ENCODE peak calls at places on chromosomes 13 and 19, in ten cellular contexts. X is Peyer's patch; K is left lung; R is HCT116; B is CD8-positive, alpha-beta T cell; Q is PC-3; S is heart left ventricle; C is heart right ventricle; J is adrenal gland; N is tibial artery. D is an unnamed sample.

GRCh38 chr19:28555317-28555716 is 657.6 kb downstream of the UQCRFS1 start:
- DNase-seq in K (no peak), X (no peak), Q (no peak), B (no peak), N (no peak), S (no peak), C (no peak), R (no peak), J (no peak), D (no peak)

GRCh38 chr19:5035817-5036732 is 67.2 kb downstream of the KDM4B start:
- DNase-seq in S (no peak), J (no peak), B (no peak), Q (no peak), C (no peak), K (no peak), N (no peak), X (no peak), R (no peak), D (no peak)

GRCh38 chr19:14050512-14050911 is 11.4 kb downstream of the PALM3 start:
- DNase-seq in S (no peak), R (no peak), X (no peak), K (no peak), B (no peak), N (no peak), Q (no peak), C (no peak), J (no peak), D (no peak)

GRCh38 chr13:93476175-93476574 is 249.6 kb downstream of the GPC6 start:
- DNase-seq in C (no peak), R (no peak), S (no peak), B (no peak), N (no peak), X (no peak), Q (peak; percentile 82), J (no peak), K (no peak), D (no peak)

GRCh38 chr19:8028951-8029491 is 23.5 kb upstream of the CCL25 start:
- DNase-seq in K (peak; percentile 43), J (no peak), Q (no peak), N (no peak), B (no peak), S (peak; percentile 20), R (no peak), C (no peak), X (no peak), D (peak; percentile 74)

GRCh38 chr13:109712187-109712601 is 74.2 kb downstream of the IRS2 start:
- DNase-seq in C (no peak), K (no peak), X (no peak), B (no peak), J (no peak), R (no peak), S (no peak), Q (no peak), N (no peak), D (no peak)

GRCh38 chr13:109644069-109644750 is 142.2 kb downstream of the IRS2 start:
- DNase-seq in N (no peak), B (no peak), C (no peak), S (no peak), X (no peak), K (no peak), Q (peak; percentile 75), R (no peak), J (no peak), D (no peak)

GRCh38 chr13:91652389-91652788 is 254.0 kb downstream of the GPC5 start:
- DNase-seq in X (no peak), C (no peak), B (no peak), S (no peak), J (no peak), Q (no peak), K (no peak), N (no peak), R (no peak), D (no peak)

DNA sequence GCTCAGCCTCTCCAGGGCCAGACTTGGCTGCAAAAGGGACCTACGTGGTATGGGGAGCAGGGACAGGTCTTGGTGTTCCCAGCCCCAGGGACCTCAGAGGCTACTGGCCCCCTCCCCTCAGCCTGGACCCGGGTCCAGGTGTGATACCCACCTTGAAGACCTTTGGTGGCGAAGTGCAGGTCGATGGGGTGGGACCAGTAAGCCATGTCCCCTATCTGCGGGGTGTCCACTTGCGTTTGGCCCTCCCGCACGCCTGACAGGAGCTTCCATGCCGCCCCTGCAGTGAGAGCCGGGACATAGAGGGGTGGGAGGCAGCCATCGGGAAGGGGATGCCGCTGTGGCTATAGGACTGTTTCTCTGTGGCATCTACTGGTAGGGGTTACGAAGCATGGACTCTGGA is 4.0 kb upstream of the TGFB1 start:
- DNase-seq in C (no peak), S (no peak), X (no peak), J (no peak), N (no peak), K (no peak), R (no peak), B (no peak), Q (no peak), D (no peak)
- H3K4me1 ChIP-seq in C (peaks cover 13% of the 10 kb centered on the region), S (peaks cover 11% of the 10 kb centered on the region), X (peaks cover 4% of the 10 kb centered on the region), J (peaks cover 10% of the 10 kb centered on the region), N (peaks cover 4% of the 10 kb centered on the region), K (peaks cover under 1% of the 10 kb centered on the region), R (peaks cover 4% of the 10 kb centered on the region), B (peaks cover 59% of the 10 kb centered on the region), Q (peaks cover 5% of the 10 kb centered on the region), D (no peaks in the 10 kb centered on the region)

GRCh38 chr19:12791345-12792047 is at the start of gene JUNB:
- DNase-seq in N (peak; percentile 95), X (peak; percentile 99), Q (peak; percentile 99), C (peak; percentile 98), S (peak; percentile 99), J (peak; percentile 99), K (peak; percentile 98), B (peak; percentile 97), R (peak; percentile 93), D (peak; percentile 97)

GRCh38 chr19:12792853-12793289 is 1.6 kb downstream of the JUNB start:
- DNase-seq in C (no peak), S (no peak), Q (peak; percentile 19), N (no peak), J (peak; percentile 73), B (no peak), X (no peak), K (no peak), R (no peak), D (no peak)

GRCh38 chr19:12790628-12791344 is 500 bp upstream of the JUNB start:
- DNase-seq in B (no peak), J (no peak), X (no peak), R (no peak), S (no peak), N (no peak), K (no peak), C (no peak), Q (peak; percentile 26), D (peak; percentile 55)

GRCh38 chr19:12793290-12794195 is 2.3 kb downstream of the JUNB start:
- DNase-seq in J (peak; percentile 97), C (peak; percentile 95), S (peak; percentile 94), R (peak; percentile 91), K (peak; percentile 98), X (peak; percentile 97), B (peak; percentile 90), Q (peak; percentile 99), N (peak; percentile 89), D (peak; percentile 94)

GRCh38 chr19:12792048-12792852 is 964 bp downstream of the JUNB start:
- DNase-seq in Q (peak; percentile 79), N (no peak), K (peak; percentile 95), S (peak; percentile 63), J (peak; percentile 91), C (peak; percentile 76), B (peak; percentile 78), R (no peak), X (peak; percentile 92), D (peak; percentile 73)
- H3K4me1 ChIP-seq in Q (peaks cover 43% of the 10 kb centered on the region), N (peaks cover 50% of the 10 kb centered on the region), K (peaks cover 39% of the 10 kb centered on the region), S (peaks cover 53% of the 10 kb centered on the region), J (peaks cover 49% of the 10 kb centered on the region), C (peaks cover 32% of the 10 kb centered on the region), B (peaks cover 43% of the 10 kb centered on the region), R (peaks cover 53% of the 10 kb centered on the region), X (peaks cover 28% of the 10 kb centered on the region), D (peaks cover 3% of the 10 kb centered on the region)

GRCh38 chr19:10752913-10753285 is 35.0 kb downstream of the DNM2 start:
- DNase-seq in X (no peak), N (no peak), J (no peak), K (no peak), B (no peak), S (no peak), C (no peak), Q (no peak), R (no peak), D (no peak)

GRCh38 chr19:10756371-10756770 is 38.5 kb downstream of the DNM2 start:
- DNase-seq in N (no peak), J (no peak), B (no peak), C (no peak), S (no peak), X (no peak), K (no peak), Q (no peak), R (no peak), D (no peak)

GRCh38 chr19:10752237-10752912 is 34.5 kb downstream of the DNM2 start:
- DNase-seq in K (no peak), J (no peak), S (no peak), Q (no peak), R (no peak), N (no peak), X (no peak), B (no peak), C (no peak), D (peak; percentile 37)

GRCh38 chr19:10751109-10751972 is 33.5 kb downstream of the DNM2 start:
- DNase-seq in N (no peak), X (peak; percentile 73), K (no peak), C (no peak), R (no peak), S (peak; percentile 53), B (no peak), J (no peak), Q (no peak), D (peak; percentile 84)

GRCh38 chr19:10753305-10753704 is 35.4 kb downstream of the DNM2 start:
- DNase-seq in R (no peak), Q (no peak), S (no peak), K (no peak), B (no peak), J (no peak), X (no peak), N (no peak), C (no peak), D (no peak)
- H3K4me1 ChIP-seq in R (peaks cover 35% of the 10 kb centered on the region), Q (peaks cover 17% of the 10 kb centered on the region), S (peaks cover 54% of the 10 kb centered on the region), K (peaks cover 34% of the 10 kb centered on the region), B (peaks cover 66% of the 10 kb centered on the region), J (peaks cover 65% of the 10 kb centered on the region), X (peaks cover 39% of the 10 kb centered on the region), N (peaks cover 42% of the 10 kb centered on the region), C (peaks cover 66% of the 10 kb centered on the region), D (peaks cover 13% of the 10 kb centered on the region)

GRCh38 chr19:45781282-45782161 is 768 bp downstream of the DMPK start:
- DNase-seq in J (peak; percentile 83), K (peak; percentile 86), B (no peak), Q (peak; percentile 71), R (no peak), X (no peak), C (peak; percentile 44), N (no peak), S (no peak), D (peak; percentile 41)

GRCh38 chr19:45782162-45782623 is at the start of gene DMPK:
- DNase-seq in K (peak; percentile 75), Q (no peak), B (no peak), X (no peak), N (peak; percentile 65), S (peak; percentile 77), J (peak; percentile 78), R (no peak), C (peak; percentile 76), D (no peak)

GRCh38 chr19:45779231-45780145 is 2.8 kb downstream of the DMPK start:
- DNase-seq in K (peak; percentile 92), J (peak; percentile 97), C (peak; percentile 81), N (peak; percentile 86), Q (peak; percentile 86), B (peak; percentile 72), X (peak; percentile 95), S (peak; percentile 73), R (peak; percentile 87), D (peak; percentile 92)

GRCh38 chr19:45780146-45780447 is 2.2 kb downstream of the DMPK start:
- DNase-seq in Q (no peak), R (no peak), S (no peak), J (no peak), B (no peak), N (no peak), K (no peak), X (no peak), C (no peak), D (no peak)

DNA sequence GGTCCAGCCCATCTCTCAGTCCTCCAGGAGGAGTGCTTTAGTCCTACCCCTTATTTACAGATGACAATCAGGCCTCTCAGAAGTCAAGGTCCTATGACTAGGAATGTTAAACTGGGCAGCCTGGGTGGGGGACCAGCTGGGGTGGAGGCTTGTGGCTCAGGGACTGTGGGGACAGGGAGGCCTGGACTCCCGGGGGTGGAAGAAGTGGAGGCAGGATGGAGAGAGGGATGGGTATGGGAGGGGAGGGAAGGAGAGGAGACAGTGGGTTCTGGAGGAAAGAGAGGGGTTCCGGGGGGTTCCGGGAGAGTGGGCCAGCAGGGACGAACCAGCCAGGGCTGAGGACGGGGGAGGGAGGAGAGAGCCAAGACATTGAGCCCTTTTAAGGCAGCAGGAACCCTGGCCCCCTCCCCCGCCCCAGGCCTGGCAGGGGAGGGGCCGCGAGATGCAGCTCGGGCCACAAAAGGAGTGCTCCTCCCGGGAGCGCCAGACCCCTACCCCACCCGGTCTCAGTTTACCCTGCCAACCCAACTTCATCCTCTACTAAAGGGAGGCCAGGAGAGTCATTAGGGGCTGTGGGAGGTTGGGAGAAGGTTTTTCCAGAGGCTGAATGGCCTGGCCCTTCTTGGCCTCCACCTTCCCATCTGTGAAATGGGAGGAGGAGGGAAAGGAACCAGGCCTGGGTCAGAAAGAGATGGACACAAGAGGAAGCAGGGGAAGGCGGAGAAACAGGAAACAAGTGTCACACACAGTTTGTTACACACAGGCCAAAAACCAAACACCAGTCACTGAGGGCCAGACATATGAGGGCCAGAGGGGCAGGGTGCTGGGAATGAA is 1.6 kb downstream of the DMPK start:
- DNase-seq in Q (no peak), C (no peak), X (no peak), R (no peak), N (no peak), J (no peak), K (no peak), S (no peak), B (no peak), D (no peak)
- H3K4me1 ChIP-seq in Q (peaks cover 49% of the 10 kb centered on the region), C (peaks cover 32% of the 10 kb centered on the region), X (peaks cover 16% of the 10 kb centered on the region), R (peaks cover 45% of the 10 kb centered on the region), N (peaks cover 57% of the 10 kb centered on the region), J (peaks cover 41% of the 10 kb centered on the region), K (peaks cover 11% of the 10 kb centered on the region), S (peaks cover 52% of the 10 kb centered on the region), B (peaks cover 19% of the 10 kb centered on the region), D (peaks cover 5% of the 10 kb centered on the region)